ENCODE peak calls at places on chromosomes 4 and X, in seven cellular contexts. H is cardiac muscle cell, Q is breast epithelium, P is HFF-Myc, J is AG09309, V is Calu3, R is choroid plexus epithelial cell. G is an unnamed sample.

GRCh38 chr4:176435891-176436499 is 116.2 kb downstream of the SPCS3 start:
- DNase-seq in P (no peak), H (no peak), V (no peak), R (peak; percentile 73), Q (no peak), J (peak; percentile 57), G (no peak)

GRCh38 chr4:8766610-8767009 is 105.0 kb downstream of the HMX1 start:
- DNase-seq in J (no peak), H (no peak), V (no peak), Q (peak; percentile 27), P (no peak), R (no peak), G (no peak)

GRCh38 chr4:30720021-30720655 is at the start of gene PCDH7:
- DNase-seq in P (no peak), H (peak; percentile 69), J (no peak), R (peak; percentile 64), V (peak; percentile 12), Q (no peak), G (no peak)

GRCh38 chr4:23978031-23978430 is 88.2 kb upstream of the PPARGC1A start:
- DNase-seq in R (no peak), Q (no peak), J (no peak), V (no peak), H (no peak), P (no peak), G (no peak)

GRCh38 chr4:88244821-88245579 is 39.4 kb downstream of the PPM1K start:
- DNase-seq in Q (no peak), V (no peak), H (no peak), R (no peak), J (no peak), P (no peak), G (no peak)

GRCh38 chr4:26931451-26931850 is 70.8 kb downstream of the STIM2 start:
- DNase-seq in J (no peak), H (peak; percentile 52), P (no peak), Q (no peak), V (no peak), R (no peak), G (no peak)

GRCh38 chrX:51047950-51048349 is 137.4 kb downstream of the BMP15 start:
- DNase-seq in R (no peak), P (no peak), J (no peak), V (no peak), H (no peak), Q (no peak), G (no peak)

GRCh38 chr4:96354036-96354712 is 514.3 kb downstream of the PDHA2 start:
- DNase-seq in V (no peak), R (peak; percentile 39), H (peak; percentile 13), Q (no peak), P (no peak), J (no peak), G (no peak)

GRCh38 chr4:15142201-15142600 is 139.9 kb downstream of the CPEB2 start:
- DNase-seq in P (no peak), V (no peak), R (no peak), H (no peak), J (no peak), Q (no peak), G (no peak)

GRCh38 chr4:10173039-10173753 is 56.6 kb upstream of the WDR1 start:
- DNase-seq in H (no peak), V (no peak), J (peak; percentile 68), R (peak; percentile 71), Q (no peak), P (no peak), G (no peak)

GRCh38 chrX:31580726-31581125 is 508.9 kb upstream of the FTHL17 start:
- DNase-seq in H (no peak), R (peak; percentile 78), J (peak; percentile 35), P (no peak), V (no peak), Q (no peak), G (peak; percentile 49)

GRCh38 chr4:121462660-121463261 is 81.9 kb upstream of the QRFPR start:
- DNase-seq in H (peak; percentile 76), Q (no peak), P (peak; percentile 50), R (peak; percentile 82), V (peak; percentile 58), J (peak; percentile 37), G (peak; percentile 25)

GRCh38 chr4:139844459-139845036 is 178.9 kb downstream of the MGST2 start:
- DNase-seq in P (no peak), H (no peak), Q (no peak), J (no peak), V (no peak), R (no peak), G (no peak)

GRCh38 chr4:173217727-173218126 is 49.1 kb downstream of the GALNT7 start:
- DNase-seq in H (no peak), R (peak; percentile 76), Q (no peak), J (peak; percentile 10), V (no peak), P (no peak), G (no peak)

DNA sequence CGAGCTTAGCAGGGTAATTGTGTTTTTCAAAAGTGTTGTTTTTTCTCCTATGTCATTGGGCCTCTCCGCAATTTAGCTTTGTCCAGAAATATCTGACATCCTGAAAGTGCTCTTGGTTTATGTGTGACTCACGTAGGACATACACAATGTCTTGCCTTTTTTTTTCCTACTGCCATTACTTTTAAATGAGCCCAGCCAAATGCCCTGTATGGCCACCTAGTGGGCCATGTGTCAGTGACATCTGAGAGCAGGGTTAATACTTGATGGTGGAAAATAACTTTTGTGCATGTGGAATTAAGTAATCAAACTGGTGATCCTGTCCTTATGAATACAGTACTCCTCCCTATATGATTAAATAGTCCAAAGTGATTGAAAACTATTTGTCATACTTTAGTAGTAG is 1411.1 kb upstream of the TENM3 start:
- DNase-seq in P (no peak), V (no peak), R (no peak), H (no peak), J (no peak), Q (no peak), G (no peak)
- TF ChIP-seq CTCF in P (no peak), V (no peak), R (peak; percentile 28), H (peak; percentile 8), J (no peak), Q (no peak), G (peak; percentile 18)

GRCh38 chrX:55908685-55909212 is 191.2 kb downstream of the RRAGB start:
- DNase-seq in R (peak; percentile 9), H (peak; percentile 35), J (no peak), P (no peak), V (peak; percentile 18), Q (no peak), G (no peak)

DNA sequence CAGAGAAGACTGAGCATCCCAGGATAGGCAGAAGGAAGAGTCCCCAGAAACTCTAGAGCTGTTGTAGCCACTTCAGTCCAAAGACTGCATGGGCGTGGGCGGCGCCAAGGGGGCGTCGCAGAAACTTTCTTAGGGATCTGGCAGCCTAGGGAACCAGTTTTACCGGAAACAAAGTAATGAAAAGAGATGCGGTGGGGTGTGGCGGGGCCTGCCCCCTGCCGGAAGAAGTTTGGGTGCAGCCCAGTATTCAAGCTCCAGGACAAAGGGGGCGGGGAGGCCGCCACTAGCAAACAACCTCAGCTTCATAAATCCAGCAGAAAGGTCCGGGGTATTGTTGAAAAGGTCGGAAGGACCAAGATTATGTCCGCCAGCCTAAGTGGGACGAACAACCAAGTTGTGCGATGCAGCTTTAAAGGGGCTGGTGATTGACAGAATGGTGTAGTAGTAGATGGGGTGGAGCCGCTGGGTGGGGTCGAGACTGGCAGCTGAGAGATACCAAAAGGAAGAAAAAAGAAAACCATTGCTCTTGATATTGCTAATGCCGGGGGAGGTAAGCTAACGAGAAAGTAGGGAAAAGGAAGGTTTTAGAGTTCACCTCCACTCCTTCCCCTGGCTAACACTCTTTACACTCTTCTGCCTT is 190.5 kb downstream of the RRAGB start:
- DNase-seq in J (no peak), V (peak; percentile 83), H (peak; percentile 63), Q (peak; percentile 60), P (no peak), R (peak; percentile 12), G (no peak)
- TF ChIP-seq CTCF in J (peak; percentile 27), V (peak; percentile 56), H (peak; percentile 38), Q (no peak), P (peak; percentile 21), R (peak; percentile 26), G (peak; percentile 50)

GRCh38 chrX:82224961-82225360 is 1023.1 kb downstream of the SH3BGRL start:
- DNase-seq in Q (no peak), R (no peak), J (no peak), P (no peak), H (no peak), V (no peak), G (no peak)

GRCh38 chrX:82232679-82233078 is 1030.8 kb downstream of the SH3BGRL start:
- DNase-seq in R (no peak), Q (no peak), P (no peak), H (no peak), V (no peak), J (no peak), G (no peak)

DNA sequence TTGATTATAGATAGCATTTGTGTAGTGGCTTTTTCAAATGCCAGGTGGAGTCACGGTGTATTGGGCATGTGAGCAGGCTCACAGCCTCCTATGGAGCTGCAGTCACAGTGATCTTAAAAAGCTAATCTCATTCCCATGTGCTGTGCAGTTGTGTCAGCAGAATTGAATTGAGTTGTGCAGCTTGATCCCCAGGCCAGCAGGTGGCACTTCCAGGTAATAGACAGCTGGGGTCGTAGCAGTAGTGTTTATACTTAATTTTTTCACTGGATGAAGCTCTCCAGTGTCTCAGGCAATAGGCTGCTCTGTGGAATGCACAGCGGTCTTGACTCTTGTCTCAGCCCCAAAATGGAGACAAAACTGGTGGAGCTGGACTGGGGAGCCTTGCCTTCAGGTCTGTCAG is 1028.1 kb downstream of the SH3BGRL start:
- DNase-seq in J (no peak), P (no peak), H (no peak), Q (no peak), R (no peak), V (no peak), G (no peak)
- TF ChIP-seq CTCF in J (no peak), P (no peak), H (no peak), Q (no peak), R (no peak), V (no peak), G (no peak)

GRCh38 chr4:186109245-186109644 is 4.7 kb downstream of the FAM149A start:
- DNase-seq in H (peak; percentile 70), Q (no peak), P (no peak), J (no peak), R (no peak), V (no peak), G (no peak)
- TF ChIP-seq CTCF in H (no peak), Q (no peak), P (no peak), J (no peak), R (no peak), V (no peak), G (no peak)

G was measured in kidney epithelial cell.